ENCODE peak calls at places on chromosomes 4 and X, in six cellular contexts. F is CD8-positive, alpha-beta T cell; N is fibroblast of mammary gland; U is GM06990; W is MCF 10A; E is A549. R is an unnamed sample.

GRCh38 chr4:89316931-89317366 is 9.3 kb upstream of the GPRIN3 start:
- DNase-seq in U (no peak), F (no peak), W (peak), N (peak), E (peak), R (no peak)

GRCh38 chrX:53930513-53931380 is 113.5 kb downstream of the PHF8 start:
- DNase-seq in U (no peak), N (peak), E (peak), F (no peak), W (peak), R (no peak)

GRCh38 chr4:98055800-98056501 is 87.3 kb downstream of the STPG2 start:
- DNase-seq in W (no peak), F (no peak), E (no peak), N (no peak), U (no peak), R (no peak)

GRCh38 chrX:12901486-12901885 is 4.9 kb upstream of the TLR8 start:
- DNase-seq in U (peak), W (peak), E (peak), F (peak), N (peak), R (peak)

GRCh38 chr4:145843148-145843547 is 95.5 kb downstream of the ZNF827 start:
- DNase-seq in W (peak), E (no peak), F (no peak), U (no peak), N (peak), R (no peak)

GRCh38 chr4:184169225-184169867 is 48.3 kb downstream of the ENPP6 start:
- DNase-seq in N (no peak), E (no peak), W (no peak), U (no peak), F (no peak), R (no peak)

GRCh38 chr4:65046496-65047101 is 623.7 kb downstream of the EPHA5 start:
- DNase-seq in F (no peak), E (peak), U (no peak), N (peak), W (peak), R (no peak)

GRCh38 chr4:151532001-151532708 is 123.2 kb downstream of the FHIP1A start:
- DNase-seq in F (no peak), W (no peak), N (no peak), U (no peak), E (no peak), R (no peak)

GRCh38 chr4:184016742-184017668 is 111.9 kb downstream of the STOX2 start:
- DNase-seq in F (no peak), N (no peak), E (no peak), W (no peak), U (no peak), R (no peak)

GRCh38 chr4:40307627-40308497 is 27.3 kb upstream of the CHRNA9 start:
- DNase-seq in E (no peak), N (no peak), W (no peak), U (peak), F (peak), R (no peak)

GRCh38 chr4:88846232-88846790 is 148.7 kb upstream of the NAP1L5 start:
- DNase-seq in E (peak), F (no peak), U (no peak), W (peak), N (peak), R (no peak)

GRCh38 chr4:127604949-127605709 is 27.6 kb upstream of the INTU start:
- DNase-seq in N (peak), E (peak), W (peak), U (no peak), F (no peak), R (no peak)

GRCh38 chr4:8332038-8332857 is 62.7 kb downstream of the HTRA3 start:
- DNase-seq in U (no peak), E (no peak), W (no peak), F (no peak), N (no peak), R (no peak)

GRCh38 chr4:170990989-170991589 is 822.1 kb upstream of the GALNTL6 start:
- DNase-seq in U (no peak), E (peak), N (peak), F (no peak), W (peak), R (peak)

GRCh38 chr4:56627985-56628384 is 53.1 kb downstream of the HOPX start:
- DNase-seq in W (no peak), N (peak), E (no peak), U (no peak), F (no peak), R (no peak)

GRCh38 chr4:43360296-43360695 is 467.8 kb downstream of the GRXCR1 start:
- DNase-seq in U (no peak), E (no peak), F (no peak), N (no peak), W (no peak), R (no peak)

GRCh38 chrX:9438950-9439494 is 25.8 kb upstream of the TBL1X start:
- DNase-seq in U (no peak), F (no peak), N (no peak), E (no peak), W (no peak), R (no peak)

GRCh38 chr4:39312821-39313220 is 53.3 kb downstream of the RFC1 start:
- DNase-seq in N (no peak), F (no peak), U (no peak), E (no peak), W (no peak), R (no peak)

GRCh38 chr4:56468097-56468422 is 643 bp downstream of the SRP72 start:
- DNase-seq in U (no peak), E (peak), W (peak), N (peak), F (no peak), R (no peak)

GRCh38 chr4:30979402-30979801 is 259.2 kb downstream of the PCDH7 start:
- DNase-seq in E (no peak), U (no peak), W (no peak), N (no peak), F (no peak), R (no peak)

GRCh38 chr4:73815145-73815544 is 21.3 kb upstream of the CXCL6 start:
- DNase-seq in N (peak), F (no peak), W (no peak), E (no peak), U (no peak), R (no peak)

GRCh38 chr4:11769425-11769824 is 340.7 kb upstream of the HS3ST1 start:
- DNase-seq in F (no peak), W (peak), E (no peak), U (no peak), N (peak), R (no peak)

GRCh38 chrX:153735274-153735673 is 10.6 kb downstream of the ABCD1 start:
- DNase-seq in U (no peak), F (no peak), N (no peak), E (no peak), W (peak), R (no peak)

GRCh38 chr4:1383728-1384591 is 22.3 kb downstream of the NKX1-1 start:
- DNase-seq in W (no peak), U (no peak), F (no peak), N (no peak), E (no peak), R (no peak)

GRCh38 chr4:114316789-114317188 is 281.8 kb upstream of the UGT8 start:
- DNase-seq in U (no peak), N (no peak), W (no peak), F (no peak), E (no peak), R (no peak)

GRCh38 chrX:28347526-28347925 is 239.7 kb upstream of the IL1RAPL1 start:
- DNase-seq in F (no peak), W (no peak), N (no peak), U (no peak), E (no peak), R (no peak)

GRCh38 chr4:47824844-47825243 is 13.0 kb downstream of the CORIN start:
- DNase-seq in F (no peak), N (no peak), W (no peak), E (no peak), U (peak), R (no peak)

GRCh38 chr4:3021627-3022026 is 52.7 kb downstream of the HTT-AS start:
- DNase-seq in N (no peak), E (no peak), W (no peak), F (no peak), U (peak), R (no peak)

GRCh38 chr4:153083447-153083921 is 120.8 kb upstream of the TRIM2 start:
- DNase-seq in U (peak), W (peak), E (peak), F (no peak), N (peak), R (no peak)

GRCh38 chr4:165922747-165923146 is 49.7 kb downstream of the TLL1 start:
- DNase-seq in F (no peak), W (no peak), U (no peak), E (no peak), N (no peak), R (no peak)

GRCh38 chr4:151329217-151330007 is 4.0 kb upstream of the SH3D19 start:
- DNase-seq in E (peak), W (no peak), N (peak), F (no peak), U (no peak), R (no peak)

GRCh38 chrX:18410038-18410437 is 15.4 kb upstream of the CDKL5 start:
- DNase-seq in W (peak), F (no peak), U (no peak), N (peak), E (peak), R (no peak)

GRCh38 chr4:3816983-3817382 is 50.8 kb downstream of the ADRA2C start:
- DNase-seq in W (no peak), E (no peak), N (no peak), F (no peak), U (no peak), R (no peak)

GRCh38 chrX:55758033-55758432 is 40.5 kb downstream of the RRAGB start:
- DNase-seq in F (no peak), U (no peak), W (peak), E (no peak), N (peak), R (no peak)

DNA sequence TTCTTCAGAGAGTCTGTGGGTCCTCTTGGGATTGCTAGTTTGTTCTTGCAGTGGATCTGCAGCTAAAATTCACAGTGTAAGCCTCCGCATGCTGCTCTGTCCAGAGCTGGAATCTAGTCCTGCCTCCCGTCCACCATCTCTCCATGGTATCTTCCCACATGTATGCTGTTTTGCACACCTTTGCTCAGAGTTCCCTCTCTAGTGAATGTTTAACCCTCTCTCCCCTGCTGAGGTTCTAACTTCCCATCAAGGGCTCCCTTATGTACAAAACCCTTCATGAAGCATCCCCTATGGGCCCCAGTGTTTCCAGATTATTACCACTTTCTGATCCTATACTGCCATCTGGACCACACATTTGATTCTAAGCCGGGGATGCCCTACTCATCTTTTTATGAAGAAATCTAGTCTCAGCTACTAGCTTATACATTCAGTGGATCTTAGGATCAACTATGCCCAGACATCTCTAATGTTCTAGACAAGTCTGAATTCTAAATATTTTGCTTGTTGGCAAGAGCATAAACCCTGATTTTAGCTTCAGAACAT is 157.3 kb downstream of the CPEB2 start:
- DNase-seq in U (no peak), E (no peak), W (no peak), N (no peak), F (no peak), R (no peak)
- TF ChIP-seq CTCF in U (no peak), E (no peak), W (no peak), N (no peak), F (no peak), R (no peak)

GRCh38 chr4:10121568-10122097 is 5.0 kb upstream of the WDR1 start:
- DNase-seq in W (no peak), F (no peak), U (no peak), N (no peak), E (no peak), R (no peak)
- TF ChIP-seq CTCF in W (no peak), F (no peak), U (no peak), N (no peak), E (no peak), R (no peak)

DNA sequence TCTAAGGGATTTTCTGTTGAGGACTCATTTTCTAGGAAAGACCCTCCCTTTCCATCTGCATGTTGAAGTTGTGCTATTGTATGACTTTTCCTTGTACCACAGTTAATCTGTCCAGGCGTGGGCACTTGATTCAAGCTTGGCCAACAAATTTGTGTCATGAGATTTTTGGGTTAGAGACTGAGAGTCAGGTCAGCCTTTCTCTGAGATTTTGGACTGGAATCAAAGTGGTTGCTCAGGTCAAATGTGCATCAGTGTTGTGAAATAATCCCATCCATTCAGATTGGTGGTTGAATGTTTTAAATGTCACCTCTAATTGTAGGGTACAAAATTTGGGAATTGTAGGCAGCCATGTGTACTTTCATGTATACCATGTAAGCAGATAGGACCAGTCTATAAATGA is 545.2 kb upstream of the IGFBP7 start:
- DNase-seq in E (no peak), W (no peak), F (no peak), N (no peak), U (no peak), R (no peak)
- TF ChIP-seq CTCF in E (no peak), W (no peak), F (no peak), N (no peak), U (no peak), R (no peak)

GRCh38 chr4:100742045-100742444 is 224.2 kb upstream of the EMCN start:
- DNase-seq in U (no peak), N (peak), W (peak), F (no peak), E (peak), R (no peak)
- TF ChIP-seq CTCF in U (peak), N (peak), W (peak), F (no peak), E (peak), R (peak)

R was measured in progenitor cell of endocrine pancreas.